ENCODE peak calls at places on chromosome 5, in four cellular contexts. Z, S, H and Q are unnamed samples.

GRCh38 chr5:132134384-132134783 is 60.8 kb downstream of the CSF2 start:
- DNase-seq in H (peak; percentile 24), Z (peak; percentile 30), S (peak; percentile 15), Q (no peak)

GRCh38 chr5:173594061-173594460 is 22.4 kb downstream of the BOD1 start:
- DNase-seq in Z (peak; percentile 51), S (no peak), H (no peak), Q (no peak)

GRCh38 chr5:33362915-33363314 is 77.8 kb upstream of the TARS1 start:
- DNase-seq in H (no peak), S (no peak), Z (peak; percentile 71), Q (no peak)

GRCh38 chr5:139638736-139639618 is 9.2 kb upstream of the CXXC5 start:
- DNase-seq in Z (no peak), S (no peak), H (no peak), Q (no peak)

GRCh38 chr5:59615272-59615671 is 278.3 kb downstream of the PDE4D start:
- DNase-seq in S (no peak), Z (no peak), H (no peak), Q (no peak)

GRCh38 chr5:150034677-150035076 is 34.1 kb downstream of the HMGXB3 start:
- DNase-seq in H (no peak), S (no peak), Z (peak; percentile 90), Q (no peak)

GRCh38 chr5:53180971-53181370 is 71.4 kb upstream of the MOCS2 start:
- DNase-seq in Z (peak; percentile 4), H (no peak), S (no peak), Q (no peak)

GRCh38 chr5:41519801-41520200 is 9.4 kb upstream of the PLCXD3 start:
- DNase-seq in Z (no peak), S (no peak), H (peak; percentile 52), Q (no peak)

GRCh38 chr5:17118631-17119030 is 98.8 kb upstream of the BASP1 start:
- DNase-seq in Z (peak; percentile 99), H (peak; percentile 92), S (peak; percentile 16), Q (no peak)
- TF ChIP-seq MAFK in Z (peak; percentile 44), H (peak; percentile 47), S (no peak), Q (no peak)

DNA sequence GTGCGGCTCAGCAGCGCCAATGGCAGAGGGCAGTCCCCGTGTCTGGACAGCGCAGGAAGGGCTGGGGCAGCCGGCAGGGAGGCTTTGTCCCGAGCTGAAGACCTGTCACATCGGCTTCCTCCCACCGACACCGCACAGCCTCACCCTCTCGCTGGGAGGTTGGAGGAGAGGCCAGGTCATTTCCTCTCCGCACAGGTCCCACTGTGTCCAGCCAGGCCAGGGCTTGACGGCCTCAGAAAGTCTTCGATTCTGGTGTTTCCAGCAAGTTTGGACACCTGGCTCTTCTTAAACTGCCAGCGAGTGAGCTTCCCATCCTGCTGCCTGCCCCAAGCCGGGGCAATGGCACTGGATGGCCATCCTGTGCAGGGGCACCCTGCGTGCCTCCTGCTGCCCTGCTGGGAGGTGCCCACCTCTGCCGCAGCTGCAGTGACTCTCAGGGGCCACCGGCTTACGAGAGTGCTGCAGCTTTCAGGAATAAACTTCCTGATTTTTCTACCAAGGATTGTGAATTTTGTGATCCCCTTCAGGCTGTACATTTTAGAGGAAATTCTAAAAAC is 33.9 kb downstream of the AHRR start:
- DNase-seq in H (no peak), S (no peak), Z (no peak), Q (no peak)
- TF ChIP-seq MAFK in H (no peak), S (no peak), Z (no peak), Q (no peak)

GRCh38 chr5:72749362-72749997 is 67.0 kb upstream of the TNPO1 start:
- DNase-seq in S (no peak), H (no peak), Z (no peak), Q (no peak)
- TF ChIP-seq MAFK in S (no peak), H (peak; percentile 62), Z (peak; percentile 64), Q (no peak)

DNA sequence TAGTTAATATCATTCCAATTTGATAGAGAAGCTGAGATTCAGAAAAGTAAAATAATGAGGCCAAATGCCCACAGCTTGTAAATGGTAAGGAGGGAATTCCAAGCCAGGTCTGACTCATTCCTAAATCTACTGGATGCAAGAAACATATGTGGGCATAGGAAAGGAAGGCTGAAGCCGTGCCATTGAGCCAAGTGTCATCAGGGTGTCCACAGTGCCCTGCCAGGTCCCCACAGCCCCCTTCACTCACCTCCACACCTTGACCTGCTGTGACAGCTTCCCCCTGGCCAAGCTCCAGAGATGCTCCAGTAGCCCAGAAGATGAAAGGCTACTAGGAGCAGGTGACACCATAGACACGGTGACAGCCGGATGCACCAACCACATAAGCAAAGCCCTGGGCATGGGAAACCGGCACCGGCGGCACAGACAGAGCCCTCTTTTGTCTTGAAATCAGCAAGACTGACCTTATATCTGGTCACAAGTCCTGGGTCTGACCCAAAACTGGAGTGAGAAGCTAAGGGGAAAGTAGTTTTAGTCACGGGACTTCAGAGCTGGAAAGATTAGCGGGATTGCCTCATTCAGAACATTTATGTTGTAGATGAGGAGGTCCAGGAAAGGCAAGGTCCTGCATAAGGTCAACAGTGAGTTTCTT is 20.1 kb upstream of the FAT2 start:
- DNase-seq in Z (no peak), H (no peak), S (no peak), Q (no peak)
- TF ChIP-seq MAFK in Z (no peak), H (no peak), S (no peak), Q (no peak)

GRCh38 chr5:39092581-39093350 is 18.6 kb upstream of the RICTOR start:
- DNase-seq in S (no peak), Z (peak; percentile 61), H (peak; percentile 71), Q (no peak)
- TF ChIP-seq MAFK in S (no peak), Z (no peak), H (peak; percentile 86), Q (no peak)

GRCh38 chr5:68883441-68883840 is 210.4 kb upstream of the SLC30A5 start:
- DNase-seq in S (no peak), Z (no peak), H (no peak), Q (no peak)
- TF ChIP-seq MAFK in S (no peak), Z (no peak), H (no peak), Q (no peak)

GRCh38 chr5:134119720-134120119 is 5.2 kb downstream of the TCF7 start:
- DNase-seq in H (no peak), Z (no peak), S (no peak), Q (no peak)
- TF ChIP-seq MAFK in H (no peak), Z (no peak), S (no peak), Q (no peak)